ENCODE peak calls at places on chromosomes 12 and 14, in nine cellular contexts. Q, D, T, F, L, V, M, J and A are unnamed samples.

GRCh38 chr12:3202734-3203446 is 125.7 kb downstream of the TSPAN9 start:
- DNase-seq in L (peak), V (peak), Q (peak), F (peak), M (no peak), J (peak), D (peak), T (no peak), A (peak)

GRCh38 chr12:55843431-55843830 is 695 bp upstream of the MMP19 start:
- DNase-seq in M (no peak), T (no peak), L (no peak), V (no peak), J (no peak), D (no peak), F (no peak), Q (no peak), A (no peak)

GRCh38 chr14:55772521-55772920 is 192.5 kb downstream of the KTN1 start:
- DNase-seq in M (no peak), D (no peak), J (no peak), F (no peak), L (no peak), V (no peak), Q (no peak), T (no peak), A (no peak)

GRCh38 chr14:61342486-61342885 is 21.1 kb downstream of the PRKCH start:
- DNase-seq in M (peak), L (no peak), F (no peak), V (no peak), D (no peak), J (no peak), Q (no peak), T (no peak), A (no peak)

GRCh38 chr12:4388662-4389061 is 9.2 kb upstream of the FGF23 start:
- DNase-seq in L (no peak), F (no peak), D (no peak), Q (no peak), M (no peak), V (peak), T (no peak), J (no peak), A (no peak)

GRCh38 chr12:100796616-100797015 is 2.0 kb downstream of the ANO4 start:
- DNase-seq in Q (no peak), M (no peak), T (no peak), J (no peak), V (no peak), F (no peak), L (no peak), D (no peak), A (no peak)

GRCh38 chr12:124694250-124694649 is 126.8 kb upstream of the NCOR2 start:
- DNase-seq in Q (no peak), J (no peak), F (no peak), L (no peak), T (no peak), D (no peak), V (no peak), M (no peak), A (peak)

GRCh38 chr12:5945071-5946008 is at the start of gene ANO2:
- DNase-seq in L (no peak), F (peak), V (no peak), T (no peak), J (peak), D (no peak), Q (no peak), M (no peak), A (no peak)

GRCh38 chr12:92543872-92544271 is 158.9 kb upstream of the PLEKHG7 start:
- DNase-seq in J (no peak), D (no peak), F (no peak), Q (no peak), M (no peak), L (no peak), T (no peak), V (no peak), A (no peak)

GRCh38 chr12:92546259-92546825 is 156.4 kb upstream of the PLEKHG7 start:
- DNase-seq in J (no peak), D (no peak), T (no peak), F (no peak), L (no peak), Q (no peak), V (no peak), M (no peak), A (no peak)

GRCh38 chr12:92541024-92541423 is 161.8 kb upstream of the PLEKHG7 start:
- DNase-seq in T (no peak), F (no peak), J (no peak), Q (no peak), D (no peak), V (no peak), L (no peak), M (no peak), A (peak)

GRCh38 chr12:92544321-92544720 is 158.5 kb upstream of the PLEKHG7 start:
- DNase-seq in V (no peak), J (no peak), T (no peak), L (no peak), M (no peak), D (no peak), Q (no peak), F (no peak), A (no peak)

GRCh38 chr12:92543359-92543758 is 159.4 kb upstream of the PLEKHG7 start:
- DNase-seq in F (no peak), Q (no peak), V (no peak), D (no peak), M (no peak), T (no peak), J (no peak), L (peak), A (no peak)
- H3K27ac ChIP-seq in F (no peak), Q (no peak), V (no peak), D (no peak), M (peak), T (no peak), J (no peak), L (no peak), A (no peak)

GRCh38 chr12:77202457-77203060 is 137.2 kb upstream of the E2F7 start:
- DNase-seq in L (no peak), Q (no peak), T (no peak), D (no peak), F (no peak), V (no peak), M (no peak), J (no peak), A (no peak)

DNA sequence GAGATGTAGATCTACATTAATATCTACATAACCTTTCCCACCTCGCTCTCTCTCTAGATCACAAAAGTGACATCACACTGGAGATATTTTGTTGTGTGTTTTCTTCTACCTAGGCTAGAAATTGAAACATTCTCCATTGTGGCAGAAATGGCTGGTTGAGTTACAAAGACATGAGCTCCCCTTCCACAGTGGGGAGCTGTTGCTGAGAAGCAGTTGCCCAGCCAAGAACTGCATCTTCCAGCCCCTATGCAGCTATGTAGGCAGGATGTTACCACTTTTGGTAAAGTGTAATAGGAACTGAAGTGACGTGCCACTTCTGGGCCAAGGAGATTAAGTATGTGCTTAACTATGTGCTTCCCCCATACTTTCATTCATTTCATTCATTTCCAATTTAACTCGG is 138.7 kb upstream of the E2F7 start:
- DNase-seq in L (no peak), D (no peak), J (no peak), V (no peak), T (no peak), M (no peak), F (peak), Q (no peak), A (no peak)
- TF ChIP-seq CTCF in L (no peak), D (peak), J (peak), V (no peak), T (peak), M (no peak), F (peak), Q (no peak), A (no peak)

GRCh38 chr12:127556487-127556886 is 710.5 kb upstream of the TMEM132C start:
- DNase-seq in D (no peak), T (no peak), L (no peak), Q (no peak), J (no peak), V (no peak), F (no peak), M (no peak), A (no peak)
- TF ChIP-seq REST in D (no peak), T (no peak), L (no peak), Q (no peak), J (no peak), V (no peak), F (no peak), M (no peak), A (no peak)

GRCh38 chr12:116133609-116134214 is 143.8 kb downstream of the MED13L start:
- DNase-seq in T (no peak), D (no peak), F (no peak), V (no peak), Q (no peak), J (no peak), L (no peak), M (no peak), A (no peak)
- H3K27ac ChIP-seq in T (no peak), D (peak), F (no peak), V (peak), Q (no peak), J (no peak), L (peak), M (no peak), A (peak)

GRCh38 chr14:54447231-54447692 is 6.1 kb upstream of the CNIH1 start:
- DNase-seq in J (no peak), F (no peak), V (no peak), Q (peak), D (no peak), T (no peak), M (no peak), L (peak), A (peak)

GRCh38 chr14:54453252-54453651 is 12.1 kb upstream of the CNIH1 start:
- DNase-seq in T (no peak), M (no peak), F (no peak), J (no peak), Q (no peak), V (no peak), L (no peak), D (no peak), A (no peak)

GRCh38 chr14:54451961-54452360 is 10.8 kb upstream of the CNIH1 start:
- DNase-seq in F (no peak), T (no peak), V (no peak), J (no peak), L (peak), M (no peak), D (no peak), Q (no peak), A (no peak)

GRCh38 chr14:54450535-54450934 is 9.4 kb upstream of the CNIH1 start:
- DNase-seq in L (no peak), F (no peak), T (no peak), J (peak), M (peak), Q (no peak), D (no peak), V (no peak), A (peak)

DNA sequence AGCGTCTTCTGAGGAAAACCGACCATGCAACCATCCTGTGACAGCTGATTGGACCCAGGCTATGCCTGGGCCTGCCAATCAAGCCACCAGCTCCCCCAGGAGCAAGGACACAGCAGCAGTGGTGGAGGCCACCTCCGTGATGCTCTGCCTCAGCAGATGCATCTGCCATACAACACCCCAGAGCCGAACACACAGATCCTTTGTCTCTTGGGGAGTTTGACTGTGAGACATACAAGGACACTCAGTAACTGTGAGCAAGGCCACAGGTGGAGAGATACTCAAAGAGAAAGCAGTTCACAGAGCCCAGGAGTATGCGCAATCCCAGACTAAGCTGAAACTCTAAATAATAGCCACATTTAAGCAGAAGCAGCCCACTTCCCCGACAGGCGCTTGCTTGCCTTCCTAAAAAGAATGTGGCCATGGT is 10.0 kb upstream of the CNIH1 start:
- DNase-seq in Q (no peak), M (no peak), J (no peak), V (no peak), D (no peak), T (no peak), L (peak), F (no peak), A (no peak)
- TF ChIP-seq CTCF in Q (no peak), M (no peak), J (no peak), V (no peak), D (no peak), T (no peak), L (no peak), F (no peak), A (no peak)

DNA sequence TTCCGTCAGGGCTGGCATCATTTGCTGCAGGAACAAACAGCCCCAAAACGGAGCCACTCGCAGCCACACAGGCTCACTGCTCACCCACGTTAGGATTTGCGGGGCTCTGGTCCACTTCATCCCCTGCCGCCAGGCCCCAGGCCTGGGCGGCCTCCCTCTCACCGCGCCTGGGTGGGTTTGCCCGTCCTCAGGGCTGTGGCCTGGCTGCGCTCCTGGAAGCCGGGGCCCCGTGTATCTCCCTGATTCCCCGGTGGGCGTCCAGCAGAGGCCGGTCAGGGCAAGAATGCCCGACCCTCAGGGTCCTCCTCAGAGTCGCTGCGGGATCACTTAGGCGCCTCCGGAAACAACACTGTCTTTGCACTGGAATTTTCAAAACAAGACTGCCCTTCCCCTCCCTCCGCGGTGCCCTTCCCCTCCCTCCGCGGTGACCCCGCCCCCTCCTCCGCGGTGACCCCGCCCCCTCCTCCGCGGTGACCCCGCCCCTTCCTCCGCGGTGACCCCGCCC is 15.7 kb upstream of the FBRSL1 start:
- DNase-seq in F (peak), D (no peak), V (no peak), Q (no peak), M (no peak), L (no peak), J (peak), T (no peak), A (no peak)
- TF ChIP-seq REST in F (no peak), D (no peak), V (no peak), Q (no peak), M (no peak), L (no peak), J (no peak), T (no peak), A (no peak)

GRCh38 chr12:123516221-123516780 is 17.2 kb downstream of the RILPL1 start:
- DNase-seq in M (no peak), V (no peak), F (no peak), D (no peak), L (no peak), Q (no peak), J (no peak), T (no peak), A (no peak)

GRCh38 chr12:123519151-123520001 is 14.1 kb downstream of the RILPL1 start:
- DNase-seq in M (no peak), Q (peak), D (no peak), T (no peak), J (no peak), F (peak), V (no peak), L (peak), A (no peak)

GRCh38 chr12:123512838-123513665 is 20.5 kb downstream of the RILPL1 start:
- DNase-seq in Q (no peak), M (no peak), J (no peak), L (no peak), D (no peak), V (no peak), F (peak), T (no peak), A (no peak)

GRCh38 chr12:123513805-123514204 is 19.7 kb downstream of the RILPL1 start:
- DNase-seq in Q (no peak), L (no peak), F (no peak), V (no peak), T (no peak), J (no peak), D (no peak), M (no peak), A (no peak)
- H3K27ac ChIP-seq in Q (no peak), L (peak), F (peak), V (no peak), T (no peak), J (no peak), D (no peak), M (no peak), A (no peak)

GRCh38 chr14:77714926-77715325 is 7.0 kb downstream of the SLIRP start:
- DNase-seq in M (no peak), F (no peak), L (no peak), D (no peak), V (no peak), Q (no peak), J (no peak), T (no peak), A (no peak)

GRCh38 chr14:77722301-77722700 is 14.4 kb downstream of the SLIRP start:
- DNase-seq in T (no peak), D (no peak), J (no peak), M (no peak), L (no peak), V (no peak), Q (no peak), F (no peak), A (no peak)

GRCh38 chr14:77721437-77721836 is 13.5 kb downstream of the SLIRP start:
- DNase-seq in M (no peak), T (no peak), V (no peak), L (no peak), F (no peak), J (no peak), Q (no peak), D (no peak), A (no peak)

GRCh38 chr14:77717608-77718305 is 9.9 kb downstream of the SLIRP start:
- DNase-seq in J (no peak), V (no peak), L (no peak), Q (no peak), F (no peak), D (no peak), M (no peak), T (no peak), A (no peak)
- TF ChIP-seq CTCF in J (no peak), V (no peak), L (no peak), Q (no peak), F (no peak), D (no peak), M (no peak), T (no peak), A (no peak)

DNA sequence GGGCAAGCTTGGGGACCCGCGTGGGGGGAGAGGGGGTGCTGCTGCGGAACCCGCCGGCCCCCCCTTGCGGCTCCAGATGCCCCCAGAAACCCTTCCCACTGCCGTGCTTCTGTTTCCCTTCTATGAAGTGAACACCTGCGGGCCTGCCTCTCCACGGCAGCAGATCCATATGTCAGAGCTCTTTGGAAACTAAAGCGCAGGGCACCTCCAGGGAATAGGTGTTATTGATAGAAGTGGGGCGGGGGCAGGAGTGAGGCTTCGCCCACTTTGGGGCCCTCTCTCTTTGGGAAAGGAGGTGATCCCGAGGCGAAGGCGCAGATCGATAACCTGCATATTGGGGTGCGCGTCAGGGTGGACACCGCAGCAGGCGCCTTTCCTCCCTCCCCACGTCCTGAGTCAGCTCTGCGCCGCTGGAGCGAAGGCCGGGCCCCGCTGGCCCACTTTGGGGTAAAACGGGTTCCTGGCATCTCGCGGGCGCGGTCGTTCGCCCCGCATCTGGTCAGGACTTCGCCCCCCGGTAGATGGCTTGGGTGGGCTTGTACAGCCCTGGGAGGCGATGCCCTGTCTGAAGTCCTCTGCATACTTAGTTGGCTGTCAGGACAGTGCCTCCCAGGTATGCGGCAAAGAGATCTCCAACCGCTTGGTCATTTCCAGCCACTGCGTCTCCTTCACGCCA is 524 bp downstream of the KMT5A start:
- DNase-seq in L (no peak), Q (peak), T (no peak), J (peak), D (no peak), M (no peak), V (no peak), F (peak), A (no peak)
- TF ChIP-seq REST in L (no peak), Q (no peak), T (no peak), J (no peak), D (no peak), M (no peak), V (no peak), F (no peak), A (no peak)

DNA sequence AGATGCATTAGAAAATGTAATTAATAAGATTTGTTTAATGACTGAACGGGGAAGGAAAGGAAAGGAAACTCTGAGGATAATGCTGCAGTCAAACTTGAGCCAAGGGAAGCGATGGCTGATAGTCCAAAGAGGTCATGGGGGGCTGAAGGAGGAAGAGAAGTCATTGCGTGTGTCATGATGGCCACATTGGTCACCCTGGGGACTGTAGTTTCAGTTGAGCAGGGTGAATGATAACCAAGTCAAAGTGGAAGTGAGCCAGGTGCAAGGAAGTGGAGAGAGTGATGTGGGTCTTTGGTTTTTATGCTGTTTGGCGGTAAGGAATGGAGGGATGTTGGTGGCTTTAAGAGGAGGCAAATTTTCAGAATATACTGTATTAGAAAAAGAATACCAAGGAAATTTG is 21.6 kb downstream of the C12orf75 start:
- DNase-seq in L (no peak), Q (no peak), D (no peak), V (no peak), F (no peak), J (no peak), T (no peak), M (peak), A (no peak)
- H3K27ac ChIP-seq in L (no peak), Q (no peak), D (no peak), V (no peak), F (no peak), J (no peak), T (no peak), M (peak), A (no peak)